ENCODE peak calls at places on chromosomes 13 and 19, in nine cellular contexts. T is IMR-90; L is uterus; H is thyroid gland; D is CD4-positive, CD25-positive, alpha-beta regulatory T cell; B is fibroblast of lung; C is SJCRH30; Q is left lung; M is heart right ventricle. A is an unnamed sample. For H3K4me1 and H3K36me3, the result is how much of the 10 kb centered on the place peaks cover.

GRCh38 chr19:56119585-56119978 is 1.5 kb downstream of the ZNF787 start:
- DNase-seq in T (peak), L (no peak), H (no peak), D (no peak), B (no peak), C (no peak), Q (no peak), M (no peak), A (no peak)

GRCh38 chr19:58357798-58358145 is 4.5 kb upstream of the A1BG start:
- DNase-seq in T (no peak), L (no peak), H (no peak), D (no peak), B (no peak), C (no peak), Q (no peak), M (no peak), A (no peak)

GRCh38 chr13:110396913-110397379 is 89.9 kb downstream of the COL4A2 start:
- DNase-seq in T (peak), L (peak), H (peak), D (no peak), B (peak), C (no peak), Q (peak), M (peak), A (no peak)

GRCh38 chr19:45153339-45154063 is 7.3 kb downstream of the NKPD1 start:
- DNase-seq in T (peak), L (no peak), H (peak), D (peak), B (peak), C (no peak), Q (no peak), M (peak), A (peak)

GRCh38 chr19:46022431-46023310 is at the start of gene PGLYRP1:
- DNase-seq in T (no peak), L (no peak), H (no peak), D (no peak), B (no peak), C (no peak), Q (peak), M (no peak), A (no peak)

GRCh38 chr13:34347784-34348573 is 530.0 kb downstream of the RFC3 start:
- DNase-seq in T (no peak), L (no peak), H (peak), D (no peak), B (no peak), C (no peak), Q (no peak), M (no peak), A (no peak)

GRCh38 chr13:39578821-39579291 is 24.1 kb downstream of the LHFPL6 start:
- DNase-seq in T (no peak), L (no peak), H (no peak), D (no peak), B (no peak), C (peak), Q (no peak), M (no peak), A (no peak)

GRCh38 chr13:112444001-112444311 is 67.8 kb downstream of the SPACA7 start:
- DNase-seq in T (peak), L (no peak), H (peak), D (no peak), B (peak), C (peak), Q (no peak), M (peak), A (no peak)

GRCh38 chr13:83327091-83327490 is 555.2 kb downstream of the SLITRK1 start:
- DNase-seq in T (no peak), L (no peak), H (no peak), D (no peak), B (no peak), C (no peak), Q (no peak), M (no peak), A (no peak)

GRCh38 chr13:98479496-98480003 is 97.4 kb downstream of the STK24 start:
- DNase-seq in T (no peak), L (no peak), H (no peak), D (no peak), B (no peak), C (no peak), Q (no peak), M (no peak), A (no peak)

GRCh38 chr13:27624071-27624470 is 2.4 kb downstream of the POLR1D start:
- DNase-seq in T (no peak), L (no peak), H (no peak), D (no peak), B (no peak), C (no peak), Q (no peak), M (no peak), A (no peak)

GRCh38 chr19:42253245-42254082 is 1.5 kb downstream of the ERF start:
- DNase-seq in T (peak), L (peak), H (peak), D (peak), B (peak), C (peak), Q (peak), M (peak), A (peak)

GRCh38 chr13:52399708-52400107 is 6.3 kb downstream of the THSD1 start:
- DNase-seq in T (peak), L (no peak), H (no peak), D (no peak), B (peak), C (no peak), Q (no peak), M (no peak), A (no peak)

GRCh38 chr19:47541507-47541906 is 26.6 kb upstream of the NAPA start:
- DNase-seq in T (no peak), L (no peak), H (no peak), D (no peak), B (no peak), C (no peak), Q (no peak), M (no peak), A (peak)
- H3K27ac ChIP-seq in T (no peak), L (peak), H (no peak), D (no peak), B (no peak), C (no peak), Q (no peak), M (peak), A (no peak)

GRCh38 chr19:10398819-10399218 is 4.5 kb downstream of the CDC37 start:
- DNase-seq in T (no peak), L (no peak), H (no peak), D (no peak), B (no peak), C (no peak), Q (no peak), M (no peak), A (no peak)

GRCh38 chr19:10395853-10396355 is 7.4 kb downstream of the CDC37 start:
- DNase-seq in T (no peak), L (no peak), H (no peak), D (no peak), B (no peak), C (no peak), Q (no peak), M (no peak), A (no peak)

GRCh38 chr19:10402441-10403038 is 802 bp downstream of the CDC37 start:
- DNase-seq in T (no peak), L (peak), H (no peak), D (no peak), B (peak), C (peak), Q (peak), M (peak), A (no peak)

GRCh38 chr19:10403137-10404021 is at the start of gene CDC37:
- DNase-seq in T (peak), L (peak), H (peak), D (peak), B (peak), C (peak), Q (peak), M (peak), A (peak)

DNA sequence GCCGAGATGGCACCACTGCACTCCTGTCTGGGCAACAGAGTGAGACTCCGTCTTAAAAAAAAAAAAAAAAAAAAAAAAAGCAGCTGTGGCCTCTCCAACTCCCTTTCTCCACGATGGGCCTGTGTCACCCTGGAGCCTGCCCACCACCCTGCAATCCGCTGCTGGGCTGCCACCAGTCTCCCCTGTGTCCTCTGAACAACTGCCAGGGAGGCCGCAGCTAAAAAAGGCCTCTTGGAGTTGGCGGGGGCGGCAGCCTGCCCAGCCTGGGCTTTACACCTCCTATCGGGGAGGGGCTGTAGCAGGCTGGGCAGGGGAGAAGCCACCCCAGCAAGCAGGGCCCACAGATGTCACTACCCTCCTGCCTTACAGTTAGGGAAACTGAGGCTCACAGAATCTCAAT is 3.5 kb downstream of the CDC37 start:
- DNase-seq in T (no peak), L (no peak), H (no peak), D (no peak), B (no peak), C (no peak), Q (no peak), M (peak), A (no peak)
- H3K4me1 ChIP-seq in T (under half), L (under half), H (under half), D (under half), B (under half), C (under half), Q (half or more), M (half or more), A (under half)

GRCh38 chr19:17052439-17052838 is 22.8 kb downstream of the HAUS8 start:
- DNase-seq in T (peak), L (peak), H (peak), D (peak), B (peak), C (peak), Q (no peak), M (peak), A (peak)
- H3K36me3 ChIP-seq in T (under half), L (under half), H (under half), D (half or more), B (under half), C (half or more), Q (under half), M (half or more), A (under half)

DNA sequence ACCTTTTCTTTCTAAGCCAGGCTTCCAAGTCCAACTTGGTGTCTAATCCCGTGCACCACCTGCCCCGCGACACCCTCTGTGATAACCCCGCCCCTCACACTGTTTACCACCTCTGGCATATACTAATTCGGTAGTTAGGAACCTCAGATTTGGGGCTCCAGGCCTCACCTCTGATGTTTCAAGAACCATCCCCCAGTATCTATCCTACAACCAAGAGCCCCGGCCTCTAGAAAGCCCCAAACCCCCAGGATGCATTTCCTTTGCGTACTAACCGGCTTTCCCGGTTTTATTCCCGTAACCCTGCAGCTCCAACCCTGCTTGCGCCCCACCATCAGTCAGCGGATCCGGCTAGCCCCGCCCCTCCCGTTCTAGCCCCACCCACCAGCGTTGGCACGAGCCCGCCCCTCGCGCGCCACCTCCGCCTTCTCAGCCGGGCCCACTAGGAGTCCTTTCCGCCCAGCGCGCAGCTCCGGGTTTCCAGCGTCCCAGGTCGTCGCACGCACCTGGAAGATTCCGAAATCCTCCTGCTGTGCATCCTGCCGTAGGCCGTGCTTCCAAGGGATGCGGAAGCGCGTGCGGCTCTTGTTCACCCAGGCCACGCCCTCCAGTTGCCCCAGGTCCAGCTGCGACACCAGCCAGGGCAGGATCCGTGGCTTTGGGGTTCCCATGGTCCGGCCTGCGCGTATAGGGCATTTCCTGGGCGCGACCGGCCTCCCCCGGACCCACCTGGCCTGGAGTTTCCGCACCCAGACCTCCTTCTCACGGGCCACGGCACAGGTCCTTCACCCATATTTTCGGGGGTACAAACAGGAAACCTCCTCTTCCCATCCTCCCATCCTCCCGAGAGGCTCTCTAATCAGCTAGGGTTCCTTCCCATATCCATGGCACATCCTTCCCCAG is 1.2 kb downstream of the IRF3 start:
- DNase-seq in T (peak), L (peak), H (peak), D (peak), B (peak), C (peak), Q (peak), M (peak), A (peak)
- H3K27ac ChIP-seq in T (peak), L (peak), H (peak), D (peak), B (peak), C (peak), Q (peak), M (peak), A (peak)

GRCh38 chr13:114101831-114102520 is 30.4 kb downstream of the RASA3 start:
- DNase-seq in T (no peak), L (peak), H (no peak), D (no peak), B (no peak), C (no peak), Q (peak), M (no peak), A (no peak)
- H3K4me1 ChIP-seq in T (under half), L (under half), H (under half), D (half or more), B (under half), C (under half), Q (under half), M (under half), A (half or more)

DNA sequence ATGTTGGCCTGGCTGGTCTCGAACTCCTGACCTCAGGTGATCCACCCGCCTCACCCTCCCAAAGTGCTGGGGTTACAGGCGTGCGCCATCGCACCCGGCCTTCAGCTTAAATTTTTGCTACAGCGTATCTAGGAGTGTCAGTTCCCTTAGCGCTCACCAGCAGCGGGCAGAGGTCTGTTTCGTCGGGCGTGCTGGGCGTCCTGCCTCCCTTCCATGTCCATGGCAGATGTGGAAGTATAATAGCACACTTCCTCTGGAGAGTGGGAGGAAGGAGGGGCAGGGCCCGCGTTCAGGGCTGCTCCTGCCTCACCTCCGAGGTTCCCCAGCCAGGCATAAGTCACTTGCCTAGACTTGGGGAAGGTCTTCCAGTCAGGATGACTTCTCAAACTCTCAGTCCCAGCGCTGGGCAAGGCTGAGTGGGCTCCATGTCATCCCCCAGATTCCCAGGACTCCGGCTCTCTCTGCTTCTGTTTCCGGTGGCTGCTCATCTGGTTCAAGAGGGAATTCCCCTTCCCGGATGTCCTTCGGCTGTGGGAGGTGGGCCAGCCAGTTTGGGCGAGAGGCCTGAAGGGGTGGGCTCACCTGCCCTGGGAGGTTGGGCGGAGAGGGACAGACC is 9.5 kb downstream of the IL4I1 start:
- DNase-seq in T (no peak), L (no peak), H (no peak), D (no peak), B (no peak), C (no peak), Q (no peak), M (peak), A (no peak)
- H3K36me3 ChIP-seq in T (under half), L (under half), H (under half), D (under half), B (under half), C (under half), Q (under half), M (half or more), A (under half)

GRCh38 chr13:23183292-23183691 is 2.5 kb downstream of the SGCG start:
- DNase-seq in T (no peak), L (no peak), H (no peak), D (no peak), B (no peak), C (no peak), Q (no peak), M (peak), A (no peak)
- H3K27ac ChIP-seq in T (no peak), L (no peak), H (no peak), D (no peak), B (no peak), C (no peak), Q (no peak), M (no peak), A (no peak)

GRCh38 chr13:94325660-94326059 is 153.8 kb downstream of the DCT start:
- DNase-seq in T (peak), L (no peak), H (no peak), D (no peak), B (no peak), C (no peak), Q (no peak), M (peak), A (no peak)

GRCh38 chr13:94322925-94323324 is 156.6 kb downstream of the DCT start:
- DNase-seq in T (no peak), L (no peak), H (no peak), D (no peak), B (no peak), C (no peak), Q (no peak), M (no peak), A (no peak)

GRCh38 chr13:94323746-94324408 is 155.6 kb downstream of the DCT start:
- DNase-seq in T (no peak), L (no peak), H (no peak), D (peak), B (no peak), C (no peak), Q (no peak), M (no peak), A (peak)

GRCh38 chr13:94325148-94325528 is 154.3 kb downstream of the DCT start:
- DNase-seq in T (no peak), L (no peak), H (no peak), D (no peak), B (no peak), C (no peak), Q (no peak), M (no peak), A (no peak)

DNA sequence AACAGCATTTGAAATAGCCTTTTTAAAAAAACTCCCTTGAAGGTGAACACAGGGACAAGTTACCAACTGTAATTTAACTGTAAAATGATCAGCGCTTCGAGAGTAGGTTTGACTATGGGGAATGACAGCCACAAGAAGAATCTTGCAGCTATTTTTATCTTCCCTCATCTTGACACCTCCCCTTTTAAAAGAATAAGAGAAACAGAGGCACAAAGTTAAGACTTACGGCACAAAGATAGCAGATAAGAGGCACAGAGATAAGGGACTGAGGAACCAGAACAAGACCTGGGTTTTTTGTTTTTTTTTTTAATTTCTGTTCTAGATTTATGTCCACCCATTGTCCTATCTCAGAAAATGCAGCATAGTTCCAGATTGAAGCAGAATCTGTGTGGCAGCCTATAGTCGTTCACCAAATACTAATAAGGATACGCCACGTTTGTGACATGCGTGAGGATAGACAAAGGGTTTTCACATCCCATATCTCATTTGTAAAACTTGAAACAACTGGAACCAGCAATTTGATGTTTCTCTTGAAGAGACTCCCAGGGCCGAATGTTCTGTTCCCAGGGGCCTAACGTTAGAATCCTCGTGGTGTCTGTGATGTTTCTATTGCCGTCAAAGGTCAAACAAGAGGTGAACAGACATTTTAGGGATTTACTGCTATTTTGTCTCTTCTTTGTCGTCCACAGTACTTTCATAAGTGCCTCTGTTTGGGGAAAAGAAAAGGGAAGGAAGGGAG is 154.9 kb downstream of the DCT start:
- DNase-seq in T (no peak), L (no peak), H (no peak), D (no peak), B (no peak), C (no peak), Q (no peak), M (no peak), A (no peak)
- H3K4me1 ChIP-seq in T (under half), L (under half), H (under half), D (half or more), B (under half), C (under half), Q (under half), M (under half), A (under half)

DNA sequence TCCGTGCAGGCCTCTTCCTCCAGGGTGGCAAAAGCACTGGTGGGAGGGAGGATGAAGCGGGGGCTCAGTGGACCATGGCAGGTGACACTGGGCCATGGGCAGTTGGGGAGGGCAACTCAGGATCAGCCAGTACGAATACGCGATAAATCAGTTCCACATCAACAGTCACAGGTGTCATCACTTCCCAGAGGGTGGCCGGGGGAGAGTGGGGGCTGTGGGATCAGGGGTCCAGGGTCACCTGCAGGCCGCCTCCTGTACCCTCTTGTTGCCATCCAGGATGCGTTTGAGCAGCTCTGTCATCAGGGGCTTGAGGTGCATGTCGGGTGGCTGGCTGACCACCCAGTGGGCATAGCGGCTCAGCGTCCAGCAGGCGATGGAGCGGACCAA is 9.9 kb upstream of the FBXW9 start:
- DNase-seq in T (no peak), L (no peak), H (no peak), D (no peak), B (no peak), C (no peak), Q (no peak), M (no peak), A (no peak)
- H3K36me3 ChIP-seq in T (half or more), L (under half), H (half or more), D (under half), B (half or more), C (half or more), Q (under half), M (half or more), A (under half)

A was measured in naive thymus-derived CD4-positive, alpha-beta T cell.